ENCODE peak calls at places on chromosomes 5 and 9, in four cellular contexts. One of them, this sample, is unnamed.

GRCh38 chr5:74490814-74491213 is 149.7 kb downstream of the ENC1 start:
- DNase-seq in amniotic epithelial cell: no peak
- DNase-seq in HEK293T: no peak
- DNase-seq in fibroblast of the conjunctiva: no peak
- DNase-seq in this sample: no peak

GRCh38 chr9:109401169-109401989 is 80.5 kb upstream of the EPB41L4B start:
- DNase-seq in amniotic epithelial cell: peak
- DNase-seq in HEK293T: peak
- DNase-seq in fibroblast of the conjunctiva: peak
- DNase-seq in this sample: peak

GRCh38 chr9:72012642-72013041 is 47.8 kb downstream of the C9orf57 start:
- DNase-seq in amniotic epithelial cell: no peak
- DNase-seq in HEK293T: no peak
- DNase-seq in fibroblast of the conjunctiva: no peak
- DNase-seq in this sample: no peak

GRCh38 chr5:97062046-97062445 is 80.4 kb downstream of the LIX1 start:
- DNase-seq in amniotic epithelial cell: no peak
- DNase-seq in HEK293T: no peak
- DNase-seq in fibroblast of the conjunctiva: no peak
- DNase-seq in this sample: no peak

GRCh38 chr5:65013141-65013540 is 244.4 kb downstream of the CWC27 start:
- DNase-seq in amniotic epithelial cell: peak
- DNase-seq in HEK293T: no peak
- DNase-seq in fibroblast of the conjunctiva: no peak
- DNase-seq in this sample: peak

GRCh38 chr5:126744842-126745241 is 32.1 kb upstream of the LMNB1 start:
- DNase-seq in amniotic epithelial cell: no peak
- DNase-seq in HEK293T: no peak
- DNase-seq in fibroblast of the conjunctiva: no peak
- DNase-seq in this sample: no peak

GRCh38 chr9:68637020-68637419 is 68.0 kb upstream of the PIP5K1B start:
- DNase-seq in amniotic epithelial cell: no peak
- DNase-seq in HEK293T: no peak
- DNase-seq in fibroblast of the conjunctiva: no peak
- DNase-seq in this sample: no peak

GRCh38 chr9:14585730-14586473 is 107.3 kb downstream of the ZDHHC21 start:
- DNase-seq in amniotic epithelial cell: no peak
- DNase-seq in HEK293T: no peak
- DNase-seq in fibroblast of the conjunctiva: no peak
- DNase-seq in this sample: no peak

GRCh38 chr5:93675458-93676450 is 65.6 kb downstream of the POU5F2 start:
- DNase-seq in amniotic epithelial cell: no peak
- DNase-seq in HEK293T: no peak
- DNase-seq in fibroblast of the conjunctiva: no peak
- DNase-seq in this sample: no peak

GRCh38 chr9:116238225-116238624 is 84.6 kb downstream of the PAPPA start:
- DNase-seq in amniotic epithelial cell: peak
- DNase-seq in HEK293T: no peak
- DNase-seq in fibroblast of the conjunctiva: peak
- DNase-seq in this sample: peak

GRCh38 chr5:108125771-108126511 is 256.0 kb downstream of the FBXL17 start:
- DNase-seq in amniotic epithelial cell: no peak
- DNase-seq in HEK293T: no peak
- DNase-seq in fibroblast of the conjunctiva: no peak
- DNase-seq in this sample: no peak

GRCh38 chr9:124975131-124975530 is 34.2 kb upstream of the GOLGA1 start:
- DNase-seq in amniotic epithelial cell: peak
- DNase-seq in HEK293T: no peak
- DNase-seq in fibroblast of the conjunctiva: no peak
- DNase-seq in this sample: no peak

GRCh38 chr9:79154806-79155205 is 417.0 kb upstream of the TLE4 start:
- DNase-seq in amniotic epithelial cell: peak
- DNase-seq in HEK293T: no peak
- DNase-seq in fibroblast of the conjunctiva: peak
- DNase-seq in this sample: peak

GRCh38 chr5:143404416-143405062 is 1.1 kb upstream of the NR3C1 start:
- DNase-seq in amniotic epithelial cell: peak
- DNase-seq in HEK293T: peak
- DNase-seq in fibroblast of the conjunctiva: peak
- DNase-seq in this sample: peak

GRCh38 chr5:76831108-76831447 is 12.2 kb downstream of the F2RL1 start:
- DNase-seq in amniotic epithelial cell: peak
- DNase-seq in HEK293T: no peak
- DNase-seq in fibroblast of the conjunctiva: no peak
- DNase-seq in this sample: peak

GRCh38 chr5:116343961-116344360 is 230.7 kb downstream of the SEMA6A start:
- DNase-seq in amniotic epithelial cell: no peak
- DNase-seq in HEK293T: no peak
- DNase-seq in fibroblast of the conjunctiva: no peak
- DNase-seq in this sample: no peak

GRCh38 chr5:108251350-108251749 is 130.5 kb downstream of the FBXL17 start:
- DNase-seq in amniotic epithelial cell: peak
- DNase-seq in HEK293T: no peak
- DNase-seq in fibroblast of the conjunctiva: no peak
- DNase-seq in this sample: no peak

GRCh38 chr9:134327671-134328231 is 1.5 kb downstream of the RXRA start:
- DNase-seq in amniotic epithelial cell: no peak
- DNase-seq in HEK293T: no peak
- DNase-seq in fibroblast of the conjunctiva: no peak
- DNase-seq in this sample: no peak

GRCh38 chr9:133788045-133788818 is 50.1 kb upstream of the SARDH start:
- DNase-seq in amniotic epithelial cell: no peak
- DNase-seq in HEK293T: no peak
- DNase-seq in fibroblast of the conjunctiva: no peak
- DNase-seq in this sample: no peak

GRCh38 chr5:67244345-67244793 is 47.8 kb upstream of the CD180 start:
- DNase-seq in amniotic epithelial cell: no peak
- DNase-seq in HEK293T: no peak
- DNase-seq in fibroblast of the conjunctiva: no peak
- DNase-seq in this sample: no peak

GRCh38 chr5:56852228-56853000 is 37.1 kb downstream of the MAP3K1 start:
- DNase-seq in amniotic epithelial cell: peak
- DNase-seq in HEK293T: no peak
- DNase-seq in fibroblast of the conjunctiva: no peak
- DNase-seq in this sample: no peak

GRCh38 chr5:15693933-15694332 is 194.0 kb downstream of the FBXL7 start:
- DNase-seq in amniotic epithelial cell: no peak
- DNase-seq in HEK293T: no peak
- DNase-seq in fibroblast of the conjunctiva: no peak
- DNase-seq in this sample: no peak

GRCh38 chr9:98085955-98086354 is 29.4 kb downstream of the NANS start:
- DNase-seq in amniotic epithelial cell: no peak
- DNase-seq in HEK293T: no peak
- DNase-seq in fibroblast of the conjunctiva: no peak
- DNase-seq in this sample: no peak

GRCh38 chr5:3642231-3642630 is 46.6 kb downstream of the IRX1 start:
- DNase-seq in amniotic epithelial cell: no peak
- DNase-seq in HEK293T: no peak
- DNase-seq in fibroblast of the conjunctiva: no peak
- DNase-seq in this sample: no peak

GRCh38 chr5:179166171-179166885 is 106.2 kb downstream of the ZNF354C start:
- DNase-seq in amniotic epithelial cell: no peak
- DNase-seq in HEK293T: no peak
- DNase-seq in fibroblast of the conjunctiva: no peak
- DNase-seq in this sample: no peak

GRCh38 chr9:129987047-129987446 is 55.9 kb downstream of the FNBP1 start:
- DNase-seq in amniotic epithelial cell: no peak
- DNase-seq in HEK293T: no peak
- DNase-seq in fibroblast of the conjunctiva: no peak
- DNase-seq in this sample: no peak

GRCh38 chr5:140875085-140876065 is at the start of gene PCDHA12:
- DNase-seq in amniotic epithelial cell: no peak
- DNase-seq in HEK293T: no peak
- DNase-seq in fibroblast of the conjunctiva: no peak
- DNase-seq in this sample: no peak

GRCh38 chr9:8570776-8571175 is 771.2 kb upstream of the DMAC1 start:
- DNase-seq in amniotic epithelial cell: no peak
- DNase-seq in HEK293T: no peak
- DNase-seq in fibroblast of the conjunctiva: no peak
- DNase-seq in this sample: no peak

GRCh38 chr5:9716838-9717281 is 86.7 kb upstream of the TAS2R1 start:
- DNase-seq in amniotic epithelial cell: peak
- DNase-seq in HEK293T: no peak
- DNase-seq in fibroblast of the conjunctiva: no peak
- DNase-seq in this sample: peak

GRCh38 chr5:35971186-35971877 is 19.9 kb downstream of the UGT3A1 start:
- DNase-seq in amniotic epithelial cell: peak
- DNase-seq in HEK293T: no peak
- DNase-seq in fibroblast of the conjunctiva: no peak
- DNase-seq in this sample: peak

GRCh38 chr9:113641100-113641885 is 177.8 kb downstream of the RGS3 start:
- DNase-seq in amniotic epithelial cell: no peak
- DNase-seq in HEK293T: no peak
- DNase-seq in fibroblast of the conjunctiva: no peak
- DNase-seq in this sample: no peak

GRCh38 chr5:124408738-124409453 is 337.5 kb downstream of the ZNF608 start:
- DNase-seq in amniotic epithelial cell: peak
- DNase-seq in HEK293T: no peak
- DNase-seq in fibroblast of the conjunctiva: no peak
- DNase-seq in this sample: no peak

GRCh38 chr5:74179183-74179582 is 461.3 kb downstream of the ENC1 start:
- DNase-seq in amniotic epithelial cell: peak
- DNase-seq in HEK293T: no peak
- DNase-seq in fibroblast of the conjunctiva: peak
- DNase-seq in this sample: peak

GRCh38 chr9:78884611-78885150 is 587.8 kb downstream of the PSAT1 start:
- DNase-seq in amniotic epithelial cell: peak
- DNase-seq in HEK293T: no peak
- DNase-seq in fibroblast of the conjunctiva: no peak
- DNase-seq in this sample: no peak

GRCh38 chr9:133935328-133936040 is 56.6 kb downstream of the VAV2 start:
- DNase-seq in amniotic epithelial cell: peak
- DNase-seq in HEK293T: no peak
- DNase-seq in fibroblast of the conjunctiva: no peak
- DNase-seq in this sample: no peak